ENCODE peak calls at places on chromosomes 11 and 22, in eight cellular contexts. V, U, J, R, G, D, O and E are unnamed samples.

GRCh38 chr11:69358398-69359080 is 64.6 kb downstream of the MYEOV start:
- DNase-seq in G (no peak), J (no peak), D (no peak), O (no peak), V (no peak), R (no peak), U (no peak), E (no peak)

GRCh38 chr11:83508804-83509203 is 222.6 kb upstream of the CCDC90B start:
- DNase-seq in O (no peak), V (no peak), G (peak), U (no peak), D (peak), J (no peak), R (no peak), E (no peak)

GRCh38 chr11:119885861-119886567 is 157.0 kb upstream of the NECTIN1 start:
- DNase-seq in J (no peak), U (no peak), V (no peak), D (no peak), G (no peak), O (no peak), R (no peak), E (no peak)

GRCh38 chr22:46681010-46681409 is 57.0 kb downstream of the CERK start:
- DNase-seq in G (peak), D (peak), U (peak), V (no peak), R (no peak), J (peak), O (no peak), E (peak)

GRCh38 chr11:117817213-117818035 is 7.1 kb downstream of the FXYD2 start:
- DNase-seq in U (peak), G (peak), J (peak), O (peak), V (peak), R (peak), D (peak), E (peak)

GRCh38 chr11:47181271-47181670 is 4.6 kb upstream of the ARFGAP2 start:
- DNase-seq in R (no peak), J (no peak), O (no peak), U (no peak), D (no peak), G (no peak), V (no peak), E (no peak)

GRCh38 chr11:19218801-19219460 is 17.1 kb upstream of the CSRP3 start:
- DNase-seq in O (peak), G (no peak), J (no peak), U (no peak), V (no peak), D (peak), R (no peak), E (no peak)

GRCh38 chr11:25941353-25941752 is 390.6 kb upstream of the ANO3 start:
- DNase-seq in U (no peak), D (no peak), V (no peak), G (no peak), O (no peak), J (no peak), R (no peak), E (no peak)

GRCh38 chr11:126345759-126346585 is 9.5 kb upstream of the ST3GAL4 start:
- DNase-seq in O (peak), U (no peak), G (peak), R (no peak), D (peak), J (no peak), V (peak), E (no peak)

GRCh38 chr22:21568207-21569075 is 927 bp downstream of the UBE2L3 start:
- DNase-seq in G (peak), V (no peak), D (no peak), R (no peak), J (peak), O (peak), U (peak), E (peak)

GRCh38 chr11:111836162-111836561 is 35.2 kb downstream of the ALG9 start:
- DNase-seq in J (no peak), O (no peak), V (no peak), G (no peak), U (no peak), R (no peak), D (no peak), E (no peak)

GRCh38 chr22:26159886-26160285 is 9.4 kb upstream of the SEZ6L start:
- DNase-seq in U (no peak), O (no peak), D (no peak), J (no peak), G (no peak), R (no peak), V (no peak), E (no peak)

DNA sequence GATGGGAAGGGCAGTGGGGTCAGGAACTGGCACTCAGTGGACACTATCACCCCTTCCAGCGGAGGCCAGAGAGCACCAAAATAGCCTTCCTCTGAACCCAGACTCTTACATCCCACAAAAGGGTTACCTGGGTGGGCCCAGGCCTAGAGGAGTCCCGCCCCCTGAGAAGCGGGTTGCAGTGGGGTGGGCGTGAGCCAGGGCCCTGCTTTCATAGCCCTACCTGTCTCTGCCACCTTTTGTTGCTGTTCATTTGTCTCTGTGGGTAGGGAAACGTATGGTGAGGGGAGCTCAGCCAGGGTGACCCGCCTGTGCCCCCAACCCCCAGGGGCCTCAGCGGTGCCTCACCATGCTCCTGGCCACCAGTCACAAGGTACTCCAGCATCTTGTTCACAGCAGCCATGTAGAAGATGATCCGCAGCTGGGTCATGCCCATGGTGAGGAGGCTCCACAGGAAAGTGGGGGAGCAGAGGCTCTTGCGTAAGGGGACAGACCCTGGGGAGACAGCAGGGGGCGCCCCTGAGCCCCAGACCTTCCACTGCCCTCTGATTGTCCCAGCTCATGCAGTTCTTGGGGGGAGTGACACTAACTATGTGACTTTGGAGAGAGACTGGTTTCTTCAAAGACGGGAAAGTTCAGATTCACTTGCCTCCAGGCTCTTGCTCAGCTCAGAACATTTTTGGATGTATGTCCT is 24.0 kb downstream of the SLC43A1 start:
- DNase-seq in U (peak), O (no peak), R (no peak), G (peak), D (peak), V (no peak), J (peak), E (peak)
- TF ChIP-seq CTCF in U (peak), O (peak), R (peak), G (peak), D (peak), V (peak), J (peak), E (peak)

GRCh38 chr22:49334976-49335375 is 492.7 kb downstream of the BRD1 start:
- DNase-seq in J (no peak), U (no peak), O (no peak), G (no peak), V (no peak), D (no peak), R (no peak), E (peak)
- TF ChIP-seq CTCF in J (no peak), U (no peak), O (no peak), G (no peak), V (no peak), D (no peak), R (no peak), E (no peak)

GRCh38 chr11:38824573-38824972 is 2226.5 kb upstream of the RAG2 start:
- DNase-seq in U (peak), O (no peak), D (peak), R (no peak), G (peak), J (no peak), V (no peak), E (no peak)
- TF ChIP-seq CTCF in U (peak), O (no peak), D (no peak), R (peak), G (peak), J (no peak), V (no peak), E (peak)

GRCh38 chr11:131498631-131499053 is 128.2 kb downstream of the NTM start:
- DNase-seq in U (peak), G (no peak), V (no peak), J (no peak), O (no peak), R (no peak), D (no peak), E (no peak)

GRCh38 chr11:131499199-131499598 is 128.8 kb downstream of the NTM start:
- DNase-seq in G (peak), U (no peak), V (no peak), R (no peak), O (no peak), D (no peak), J (no peak), E (no peak)

GRCh38 chr11:131506376-131506775 is 136.0 kb downstream of the NTM start:
- DNase-seq in O (no peak), V (no peak), R (no peak), J (no peak), D (no peak), G (no peak), U (no peak), E (no peak)

GRCh38 chr11:131503017-131503416 is 132.6 kb downstream of the NTM start:
- DNase-seq in V (no peak), R (no peak), J (no peak), G (no peak), U (no peak), D (no peak), O (no peak), E (no peak)

DNA sequence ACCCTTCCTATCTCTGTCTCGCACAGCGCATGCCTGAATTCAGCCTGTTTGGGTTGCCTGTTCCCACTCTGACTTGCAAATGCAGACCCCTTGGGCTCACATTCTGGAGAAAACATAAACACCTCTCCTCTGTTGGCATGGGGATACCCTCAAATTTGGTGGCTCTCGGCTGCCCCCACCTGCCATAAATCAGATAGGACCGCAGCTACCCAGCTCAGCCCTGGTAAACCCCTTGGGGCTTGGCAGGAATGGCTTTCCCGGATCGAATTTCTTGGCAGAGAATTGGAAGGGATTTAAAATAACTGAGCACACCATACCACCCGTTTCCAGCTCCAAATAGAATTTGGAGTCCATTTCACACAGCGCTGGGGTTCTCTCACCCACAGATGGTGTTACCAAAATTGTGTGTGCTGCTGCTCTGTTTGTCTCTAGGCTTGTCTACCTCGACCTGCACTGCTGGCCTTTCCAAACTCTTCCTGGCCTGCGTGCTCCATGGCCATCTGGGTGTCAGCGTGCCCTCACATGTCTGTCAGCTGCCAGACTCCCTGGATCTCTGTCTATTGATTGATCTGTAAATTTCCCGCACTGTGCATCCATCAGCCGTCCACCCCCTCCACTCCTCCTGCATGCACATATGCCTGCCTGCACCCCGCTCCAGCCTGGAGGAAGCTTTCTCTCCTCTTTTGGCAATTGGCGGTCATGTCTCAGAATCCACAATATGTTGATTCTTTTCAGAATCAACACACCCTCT is 134.0 kb downstream of the NTM start:
- DNase-seq in U (peak), D (no peak), R (no peak), V (no peak), J (no peak), O (no peak), G (peak), E (no peak)
- TF ChIP-seq CTCF in U (peak), D (no peak), R (peak), V (no peak), J (no peak), O (no peak), G (peak), E (peak)

GRCh38 chr11:14021738-14022137 is 59.2 kb downstream of the SPON1 start:
- DNase-seq in O (no peak), J (no peak), U (no peak), D (no peak), G (no peak), V (no peak), R (no peak), E (no peak)
- TF ChIP-seq CTCF in O (no peak), J (no peak), U (no peak), D (no peak), G (no peak), V (no peak), R (no peak), E (no peak)